ENCODE peak calls at places on chromosomes 13 and 19, in four cellular contexts. O is HepG2, E is H1, R is K562. F is an unnamed sample.

GRCh38 chr19:55632463-55632834 is 8.1 kb upstream of the ZNF784 start:
- DNase-seq in O (peak), R (peak), E (no peak), F (peak)

GRCh38 chr13:93249259-93249917 is 22.8 kb downstream of the GPC6 start:
- DNase-seq in O (peak), E (no peak), R (no peak), F (no peak)

GRCh38 chr13:107866666-107867623 is 348.4 kb downstream of the LIG4 start:
- DNase-seq in R (peak), E (no peak), O (no peak), F (no peak)

GRCh38 chr13:20127263-20127562 is 33.6 kb downstream of the GJA3 start:
- DNase-seq in R (no peak), E (no peak), O (peak), F (no peak)

GRCh38 chr13:114022876-114023275 is 49.0 kb upstream of the C13orf46 start:
- DNase-seq in R (no peak), O (no peak), E (no peak), F (no peak)

GRCh38 chr19:56720281-56720680 is 48.7 kb upstream of the ZNF835 start:
- DNase-seq in R (no peak), O (peak), E (no peak), F (no peak)

GRCh38 chr13:62482351-62482750 is 1066.7 kb upstream of the PCDH20 start:
- DNase-seq in O (peak), R (no peak), E (no peak), F (no peak)

GRCh38 chr13:105545811-105546210 is 989.7 kb downstream of the EFNB2 start:
- DNase-seq in R (no peak), O (no peak), E (no peak), F (no peak)

GRCh38 chr13:112068531-112069062 is 1.6 kb downstream of the SOX1 start:
- DNase-seq in O (no peak), R (no peak), E (no peak), F (no peak)

GRCh38 chr19:14428882-14429416 is 4.2 kb upstream of the PKN1 start:
- DNase-seq in O (peak), R (peak), E (no peak), F (no peak)

GRCh38 chr19:14446336-14447036 is 13.4 kb downstream of the PKN1 start:
- DNase-seq in R (no peak), O (no peak), E (no peak), F (no peak)

DNA sequence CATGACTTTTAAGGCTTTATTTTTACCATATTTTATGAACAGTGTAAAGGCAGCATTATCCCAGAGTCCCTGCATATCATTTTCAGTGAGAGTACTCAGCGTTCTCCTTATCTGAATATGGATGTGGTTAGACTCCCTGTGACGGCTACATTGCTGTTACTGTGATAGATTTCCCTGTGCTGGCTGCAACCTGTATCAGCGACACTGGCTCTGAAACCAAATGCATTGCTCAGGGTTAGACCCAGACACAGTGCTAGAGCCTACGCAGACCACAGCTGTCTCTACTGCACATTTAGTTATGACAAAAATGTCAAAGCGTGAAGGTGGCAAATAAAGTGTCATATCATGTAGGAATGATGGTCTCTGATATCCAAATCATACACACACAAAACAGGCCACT is 138.0 kb downstream of the ENOX1 start:
- DNase-seq in E (no peak), O (no peak), R (no peak), F (no peak)
- TF ChIP-seq USF2 in E (no peak), O (no peak), R (no peak), F (no peak)

GRCh38 chr19:48203794-48204628 is 33.5 kb downstream of the ZSWIM9 start:
- DNase-seq in R (peak), O (peak), E (peak), F (peak)
- TF ChIP-seq PHF8 in R (peak), O (peak), E (peak), F (peak)

DNA sequence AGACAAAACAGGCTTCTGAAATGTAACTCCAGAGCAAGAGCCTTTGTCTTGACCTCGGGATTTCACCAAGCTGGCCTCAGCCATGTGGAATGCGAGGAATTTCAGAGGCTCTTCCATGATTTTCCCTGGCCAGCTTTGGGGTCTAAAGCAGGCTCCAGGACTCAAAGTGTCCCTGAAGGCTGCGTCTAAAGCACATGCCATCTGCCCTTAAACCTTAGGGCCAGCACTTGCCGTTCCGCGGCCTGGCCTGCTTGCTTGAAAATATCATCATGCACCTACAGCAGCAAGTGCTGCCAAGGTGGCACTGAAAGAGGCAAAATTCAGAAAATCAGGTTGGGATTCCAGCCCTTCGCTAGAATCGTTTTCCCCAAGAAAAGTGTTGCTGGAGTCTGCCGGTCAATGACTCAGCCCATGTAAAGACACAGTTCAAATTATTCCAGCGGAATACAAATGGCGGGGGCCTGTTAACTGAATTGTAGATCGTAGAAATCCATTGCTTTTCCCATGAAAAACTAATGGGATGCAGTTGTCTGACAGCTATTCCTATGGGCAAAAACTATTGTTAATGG is 105.7 kb upstream of the RAP2A start:
- DNase-seq in E (peak), O (no peak), R (no peak), F (no peak)
- TF ChIP-seq USF2 in E (no peak), O (no peak), R (no peak), F (no peak)

GRCh38 chr13:39324806-39325311 is 278.1 kb downstream of the LHFPL6 start:
- DNase-seq in R (no peak), E (no peak), O (no peak), F (no peak)

GRCh38 chr13:39317284-39317683 is 279.0 kb downstream of the NHLRC3 start:
- DNase-seq in R (no peak), E (no peak), O (no peak), F (no peak)

GRCh38 chr13:39326471-39326870 is 276.5 kb downstream of the LHFPL6 start:
- DNase-seq in R (no peak), O (no peak), E (no peak), F (no peak)

GRCh38 chr13:39322836-39323585 is 280.0 kb downstream of the LHFPL6 start:
- DNase-seq in O (no peak), E (no peak), R (no peak), F (no peak)

GRCh38 chr13:39321578-39321977 is 281.4 kb downstream of the LHFPL6 start:
- DNase-seq in E (no peak), R (no peak), O (no peak), F (no peak)
- TF ChIP-seq PHF8 in E (no peak), R (no peak), O (no peak), F (no peak)

GRCh38 chr13:98992355-98992754 is 14.5 kb upstream of the DOCK9 start:
- DNase-seq in O (no peak), R (no peak), E (no peak), F (no peak)

GRCh38 chr13:98994080-98994479 is 16.2 kb upstream of the DOCK9 start:
- DNase-seq in R (no peak), E (no peak), O (no peak), F (no peak)

GRCh38 chr13:98996046-98996445 is 18.2 kb upstream of the DOCK9 start:
- DNase-seq in E (no peak), O (no peak), R (no peak), F (no peak)

GRCh38 chr13:98997051-98997730 is 19.3 kb upstream of the DOCK9 start:
- DNase-seq in E (no peak), R (no peak), O (no peak), F (no peak)

GRCh38 chr13:98994896-98995295 is 17.0 kb upstream of the DOCK9 start:
- DNase-seq in O (no peak), R (no peak), E (no peak), F (no peak)
- TF ChIP-seq USF2 in O (no peak), R (no peak), E (no peak), F (no peak)